ENCODE peak calls at places on chromosomes 2 and 18, in six cellular contexts. One of them, this sample, is unnamed.
A peak's percentile ranks its signal among the peaks of the same experiment; 100 is the strongest.

GRCh38 chr2:221896505-221897151 is 324.5 kb upstream of the EPHA4 start:
- DNase-seq in Peyer's patch: no peak
- DNase-seq in GM20000: no peak
- DNase-seq in Panc1: no peak
- DNase-seq in tibial nerve: peak; percentile 15
- DNase-seq in brain microvascular endothelial cell: no peak
- DNase-seq in this sample: peak; percentile 75

GRCh38 chr2:37283207-37283606 is 41.4 kb downstream of the PRKD3 start:
- DNase-seq in Panc1: no peak
- DNase-seq in Peyer's patch: no peak
- DNase-seq in tibial nerve: no peak
- DNase-seq in GM20000: no peak
- DNase-seq in brain microvascular endothelial cell: peak; percentile 86
- DNase-seq in this sample: no peak

GRCh38 chr2:176454893-176455810 is 185.9 kb downstream of the MTX2 start:
- DNase-seq in brain microvascular endothelial cell: peak; percentile 82
- DNase-seq in Panc1: peak; percentile 55
- DNase-seq in tibial nerve: peak; percentile 78
- DNase-seq in Peyer's patch: peak; percentile 75
- DNase-seq in GM20000: peak; percentile 57
- DNase-seq in this sample: peak; percentile 83

GRCh38 chr2:2455151-2455550 is 124.1 kb upstream of the MYT1L start:
- DNase-seq in Panc1: no peak
- DNase-seq in brain microvascular endothelial cell: no peak
- DNase-seq in GM20000: no peak
- DNase-seq in tibial nerve: no peak
- DNase-seq in Peyer's patch: no peak
- DNase-seq in this sample: no peak

GRCh38 chr18:12934454-12935071 is 13.2 kb upstream of the SEH1L start:
- DNase-seq in Peyer's patch: peak; percentile 76
- DNase-seq in brain microvascular endothelial cell: peak; percentile 84
- DNase-seq in tibial nerve: peak; percentile 74
- DNase-seq in GM20000: peak; percentile 70
- DNase-seq in Panc1: peak; percentile 69
- DNase-seq in this sample: peak; percentile 84

GRCh38 chr18:3449702-3450357 is at the start of gene TGIF1:
- DNase-seq in brain microvascular endothelial cell: peak; percentile 60
- DNase-seq in Peyer's patch: peak; percentile 76
- DNase-seq in GM20000: peak; percentile 36
- DNase-seq in Panc1: no peak
- DNase-seq in tibial nerve: peak; percentile 66
- DNase-seq in this sample: peak; percentile 90

GRCh38 chr18:63331105-63331504 is 11.5 kb upstream of the BCL2 start:
- DNase-seq in brain microvascular endothelial cell: no peak
- DNase-seq in Panc1: no peak
- DNase-seq in GM20000: no peak
- DNase-seq in tibial nerve: no peak
- DNase-seq in Peyer's patch: no peak
- DNase-seq in this sample: no peak

GRCh38 chr2:181585732-181586131 is 71.2 kb downstream of the CERKL start:
- DNase-seq in tibial nerve: no peak
- DNase-seq in brain microvascular endothelial cell: no peak
- DNase-seq in Panc1: no peak
- DNase-seq in Peyer's patch: no peak
- DNase-seq in GM20000: no peak
- DNase-seq in this sample: no peak

GRCh38 chr2:72539145-72539552 is 286.7 kb downstream of the EXOC6B start:
- DNase-seq in brain microvascular endothelial cell: peak; percentile 78
- DNase-seq in tibial nerve: no peak
- DNase-seq in Peyer's patch: no peak
- DNase-seq in Panc1: no peak
- DNase-seq in GM20000: no peak
- DNase-seq in this sample: no peak

GRCh38 chr2:128798502-128799283 is 480.0 kb upstream of the HS6ST1 start:
- DNase-seq in GM20000: no peak
- DNase-seq in brain microvascular endothelial cell: no peak
- DNase-seq in tibial nerve: no peak
- DNase-seq in Peyer's patch: no peak
- DNase-seq in Panc1: no peak
- DNase-seq in this sample: no peak

GRCh38 chr2:224657349-224657748 is 58.8 kb downstream of the CCDC195 start:
- DNase-seq in tibial nerve: no peak
- DNase-seq in GM20000: no peak
- DNase-seq in Peyer's patch: no peak
- DNase-seq in Panc1: no peak
- DNase-seq in brain microvascular endothelial cell: no peak
- DNase-seq in this sample: no peak

GRCh38 chr2:47016172-47016913 is 100.7 kb upstream of the MCFD2 start:
- DNase-seq in tibial nerve: no peak
- DNase-seq in GM20000: no peak
- DNase-seq in brain microvascular endothelial cell: peak; percentile 84
- DNase-seq in Peyer's patch: no peak
- DNase-seq in Panc1: peak; percentile 71
- DNase-seq in this sample: no peak

GRCh38 chr2:62672601-62673000 is 32.9 kb upstream of the EHBP1 start:
- DNase-seq in tibial nerve: no peak
- DNase-seq in Panc1: no peak
- DNase-seq in GM20000: no peak
- DNase-seq in Peyer's patch: no peak
- DNase-seq in brain microvascular endothelial cell: peak; percentile 66
- DNase-seq in this sample: no peak

GRCh38 chr18:26477828-26478466 is 70.4 kb downstream of the KCTD1 start:
- DNase-seq in GM20000: no peak
- DNase-seq in Peyer's patch: no peak
- DNase-seq in brain microvascular endothelial cell: no peak
- DNase-seq in Panc1: no peak
- DNase-seq in tibial nerve: no peak
- DNase-seq in this sample: no peak

GRCh38 chr2:63975437-63976124 is 43.6 kb downstream of the VPS54 start:
- DNase-seq in GM20000: no peak
- DNase-seq in Panc1: no peak
- DNase-seq in brain microvascular endothelial cell: no peak
- DNase-seq in Peyer's patch: no peak
- DNase-seq in tibial nerve: no peak
- DNase-seq in this sample: no peak

GRCh38 chr18:10784596-10785202 is 258.9 kb downstream of the NAPG start:
- DNase-seq in Peyer's patch: no peak
- DNase-seq in Panc1: no peak
- DNase-seq in brain microvascular endothelial cell: no peak
- DNase-seq in GM20000: no peak
- DNase-seq in tibial nerve: no peak
- DNase-seq in this sample: no peak

GRCh38 chr18:5488844-5489243 is 55.0 kb downstream of the EPB41L3 start:
- DNase-seq in brain microvascular endothelial cell: peak; percentile 4
- DNase-seq in tibial nerve: no peak
- DNase-seq in Peyer's patch: no peak
- DNase-seq in GM20000: no peak
- DNase-seq in Panc1: no peak
- DNase-seq in this sample: no peak

GRCh38 chr2:150476809-150477302 is 10.6 kb downstream of the RND3 start:
- DNase-seq in brain microvascular endothelial cell: no peak
- DNase-seq in Peyer's patch: no peak
- DNase-seq in GM20000: no peak
- DNase-seq in tibial nerve: no peak
- DNase-seq in Panc1: no peak
- DNase-seq in this sample: no peak

GRCh38 chr2:201114846-201115245 is 1.1 kb upstream of the CFLAR start:
- DNase-seq in GM20000: no peak
- DNase-seq in brain microvascular endothelial cell: no peak
- DNase-seq in tibial nerve: no peak
- DNase-seq in Peyer's patch: no peak
- DNase-seq in Panc1: no peak
- DNase-seq in this sample: no peak

GRCh38 chr2:143778981-143779380 is 649.8 kb downstream of the ARHGAP15 start:
- DNase-seq in tibial nerve: no peak
- DNase-seq in GM20000: no peak
- DNase-seq in Peyer's patch: no peak
- DNase-seq in Panc1: no peak
- DNase-seq in brain microvascular endothelial cell: no peak
- DNase-seq in this sample: no peak

GRCh38 chr18:36350839-36351474 is 53.4 kb downstream of the FHOD3 start:
- DNase-seq in Peyer's patch: no peak
- DNase-seq in Panc1: no peak
- DNase-seq in brain microvascular endothelial cell: no peak
- DNase-seq in GM20000: no peak
- DNase-seq in tibial nerve: no peak
- DNase-seq in this sample: no peak

GRCh38 chr18:50967714-50968661 is at the start of gene ELAC1:
- DNase-seq in Peyer's patch: peak; percentile 67
- DNase-seq in Panc1: no peak
- DNase-seq in GM20000: peak; percentile 92
- DNase-seq in tibial nerve: peak; percentile 51
- DNase-seq in brain microvascular endothelial cell: peak; percentile 62
- DNase-seq in this sample: peak; percentile 59

GRCh38 chr2:151808258-151809072 is 19.8 kb downstream of the ARL5A start:
- DNase-seq in Panc1: no peak
- DNase-seq in GM20000: no peak
- DNase-seq in Peyer's patch: no peak
- DNase-seq in tibial nerve: no peak
- DNase-seq in brain microvascular endothelial cell: peak; percentile 14
- DNase-seq in this sample: no peak

GRCh38 chr2:157777425-157777824 is 98.7 kb downstream of the ACVR1 start:
- DNase-seq in brain microvascular endothelial cell: peak; percentile 64
- DNase-seq in tibial nerve: no peak
- DNase-seq in Panc1: peak; percentile 28
- DNase-seq in GM20000: peak; percentile 19
- DNase-seq in Peyer's patch: no peak
- DNase-seq in this sample: no peak

GRCh38 chr18:54224379-54225014 is at the start of gene MBD2:
- DNase-seq in Panc1: peak; percentile 61
- DNase-seq in tibial nerve: peak; percentile 84
- DNase-seq in GM20000: peak; percentile 92
- DNase-seq in brain microvascular endothelial cell: peak; percentile 88
- DNase-seq in Peyer's patch: peak; percentile 93
- DNase-seq in this sample: peak; percentile 91
- TF ChIP-seq CTCF in Panc1: peak; percentile 13
- TF ChIP-seq CTCF in tibial nerve: peak; percentile 22
- TF ChIP-seq CTCF in GM20000: peak; percentile 20
- TF ChIP-seq CTCF in brain microvascular endothelial cell: peak; percentile 31
- TF ChIP-seq CTCF in Peyer's patch: no peak
- TF ChIP-seq CTCF in this sample: no peak

DNA sequence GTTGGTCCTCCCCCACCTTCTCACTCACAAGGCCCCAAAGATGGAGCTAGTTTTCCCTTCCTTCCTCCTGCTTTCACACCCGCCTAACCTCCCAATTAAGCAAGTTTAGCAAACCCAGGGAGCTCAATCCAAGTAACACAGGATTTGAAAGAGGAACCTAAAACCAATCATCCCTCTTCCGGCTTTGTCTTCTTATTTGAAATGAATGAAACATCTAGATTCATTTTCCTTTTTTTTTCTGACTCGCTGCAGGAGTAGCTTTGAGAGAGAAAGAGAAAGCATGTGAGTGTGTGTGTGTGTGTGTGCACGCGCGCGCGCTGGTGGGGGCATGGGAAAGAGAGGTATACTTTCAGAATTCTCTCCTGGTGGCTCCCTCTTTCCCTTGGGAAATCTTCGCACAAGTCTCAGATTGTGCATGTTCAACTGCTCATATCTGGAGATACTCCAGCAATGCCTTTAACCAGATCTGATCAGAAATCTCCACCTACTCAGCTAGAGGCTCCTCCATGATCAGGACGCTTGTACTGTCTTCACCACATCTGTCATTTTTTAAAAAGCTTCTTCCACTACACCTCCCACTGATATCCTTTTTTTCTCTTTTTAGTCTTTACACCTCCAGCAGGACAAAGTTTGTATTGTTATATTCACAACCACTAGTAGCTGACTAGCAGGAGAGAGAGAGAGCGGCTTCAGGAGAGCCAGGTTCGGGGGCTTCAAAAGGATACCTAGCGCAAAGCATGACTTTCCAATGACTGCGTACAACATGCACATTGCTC is 1.6 kb downstream of the SLC8A1 start:
- DNase-seq in Panc1: no peak
- DNase-seq in GM20000: no peak
- DNase-seq in tibial nerve: no peak
- DNase-seq in brain microvascular endothelial cell: peak; percentile 31
- DNase-seq in Peyer's patch: no peak
- DNase-seq in this sample: peak; percentile 68
- TF ChIP-seq CTCF in Panc1: peak; percentile 7
- TF ChIP-seq CTCF in GM20000: no peak
- TF ChIP-seq CTCF in tibial nerve: no peak
- TF ChIP-seq CTCF in brain microvascular endothelial cell: peak; percentile 9
- TF ChIP-seq CTCF in Peyer's patch: no peak
- TF ChIP-seq CTCF in this sample: no peak

DNA sequence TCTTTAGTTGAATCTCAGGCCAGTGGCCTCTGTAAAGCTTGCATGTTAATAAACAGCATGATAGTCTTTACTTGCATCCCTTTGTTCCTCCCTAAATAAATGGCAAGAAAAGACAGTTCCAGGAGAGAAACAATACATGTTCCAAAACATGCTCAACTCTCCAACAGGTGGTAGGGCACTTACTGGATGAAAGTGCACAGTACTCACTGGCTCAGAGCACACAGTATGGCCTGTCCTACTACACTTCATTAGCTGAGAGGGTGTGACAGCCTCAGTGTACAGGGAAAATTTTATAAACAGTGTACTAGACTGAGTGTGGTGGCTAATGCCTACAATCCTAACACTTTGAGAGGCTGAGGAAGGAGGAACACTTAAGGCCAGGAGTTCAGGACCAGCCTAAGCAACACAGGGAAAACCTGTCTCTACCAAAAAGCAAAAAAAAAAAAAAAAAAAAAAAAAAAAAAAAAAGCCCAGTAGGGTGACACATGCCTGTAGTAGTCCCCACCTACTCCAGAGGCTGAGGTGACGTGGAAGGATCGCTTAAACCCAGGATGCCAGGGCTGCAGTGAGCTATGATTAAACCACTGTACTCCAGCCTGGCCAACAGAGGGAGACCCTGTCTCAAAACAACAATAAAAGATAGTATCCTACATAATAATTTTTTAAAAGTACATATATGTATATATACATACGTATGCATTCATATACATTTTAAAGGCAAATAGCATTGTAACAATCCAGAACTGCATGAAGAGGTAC is 51.9 kb downstream of the SOS1 start:
- DNase-seq in GM20000: no peak
- DNase-seq in Peyer's patch: no peak
- DNase-seq in tibial nerve: no peak
- DNase-seq in brain microvascular endothelial cell: peak; percentile 51
- DNase-seq in Panc1: no peak
- DNase-seq in this sample: no peak
- TF ChIP-seq CTCF in GM20000: no peak
- TF ChIP-seq CTCF in Peyer's patch: no peak
- TF ChIP-seq CTCF in tibial nerve: no peak
- TF ChIP-seq CTCF in brain microvascular endothelial cell: peak; percentile 36
- TF ChIP-seq CTCF in Panc1: no peak
- TF ChIP-seq CTCF in this sample: no peak

DNA sequence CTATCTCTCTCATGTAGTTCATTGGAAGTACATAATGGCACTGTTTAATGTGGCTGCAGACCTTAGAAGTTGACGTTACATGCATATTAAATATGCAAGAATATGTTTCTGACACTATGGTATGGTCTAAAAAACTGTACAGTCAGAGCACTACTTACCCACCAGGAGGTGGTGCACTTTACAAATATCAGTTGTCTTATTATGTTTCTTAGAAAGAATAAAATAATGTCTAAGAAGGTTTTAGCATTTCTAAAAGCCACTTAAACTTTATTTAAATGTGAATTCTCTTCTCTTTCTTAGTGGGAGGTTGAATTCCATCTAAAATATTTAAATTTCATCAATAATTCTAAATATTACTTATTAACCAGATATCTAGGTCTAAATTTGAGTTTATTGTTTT is 4.3 kb downstream of the TMEFF2 start:
- DNase-seq in Peyer's patch: no peak
- DNase-seq in Panc1: no peak
- DNase-seq in brain microvascular endothelial cell: peak; percentile 20
- DNase-seq in tibial nerve: no peak
- DNase-seq in GM20000: peak; percentile 19
- DNase-seq in this sample: no peak
- TF ChIP-seq CTCF in Peyer's patch: peak; percentile 49
- TF ChIP-seq CTCF in Panc1: peak; percentile 46
- TF ChIP-seq CTCF in brain microvascular endothelial cell: peak; percentile 56
- TF ChIP-seq CTCF in tibial nerve: peak; percentile 24
- TF ChIP-seq CTCF in GM20000: peak; percentile 37
- TF ChIP-seq CTCF in this sample: peak; percentile 31